ENCODE peak calls at places on chromosomes 1 and 21, in ten cellular contexts. One of them, this sample, is unnamed.

GRCh38 chr1:87179851-87180519 is 148.7 kb upstream of the LMO4 start:
- DNase-seq in AG04450: no peak
- DNase-seq in upper lobe of right lung: no peak
- DNase-seq in fibroblast of lung: no peak
- DNase-seq in NB4: peak; percentile 84
- DNase-seq in astrocyte of the spinal cord: no peak
- DNase-seq in GM06990: no peak
- DNase-seq in MG63: no peak
- DNase-seq in PC-9: no peak
- DNase-seq in fibroblast of the aortic adventitia: no peak
- DNase-seq in this sample: no peak

GRCh38 chr21:36735724-36736310 is 36.9 kb downstream of the SIM2 start:
- DNase-seq in AG04450: no peak
- DNase-seq in upper lobe of right lung: no peak
- DNase-seq in fibroblast of lung: no peak
- DNase-seq in NB4: no peak
- DNase-seq in astrocyte of the spinal cord: no peak
- DNase-seq in GM06990: no peak
- DNase-seq in MG63: no peak
- DNase-seq in PC-9: no peak
- DNase-seq in fibroblast of the aortic adventitia: no peak
- DNase-seq in this sample: no peak

GRCh38 chr1:22978299-22978698 is 5.6 kb upstream of the LACTBL1 start:
- DNase-seq in AG04450: peak; percentile 36
- DNase-seq in upper lobe of right lung: no peak
- DNase-seq in fibroblast of lung: peak; percentile 51
- DNase-seq in NB4: no peak
- DNase-seq in astrocyte of the spinal cord: peak; percentile 34
- DNase-seq in GM06990: no peak
- DNase-seq in MG63: peak; percentile 46
- DNase-seq in PC-9: peak; percentile 74
- DNase-seq in fibroblast of the aortic adventitia: peak; percentile 20
- DNase-seq in this sample: no peak

GRCh38 chr1:14852301-14852700 is 253.8 kb downstream of the KAZN start:
- DNase-seq in AG04450: no peak
- DNase-seq in upper lobe of right lung: no peak
- DNase-seq in fibroblast of lung: no peak
- DNase-seq in NB4: no peak
- DNase-seq in astrocyte of the spinal cord: no peak
- DNase-seq in GM06990: no peak
- DNase-seq in MG63: no peak
- DNase-seq in PC-9: no peak
- DNase-seq in fibroblast of the aortic adventitia: no peak
- DNase-seq in this sample: no peak

GRCh38 chr1:57091642-57092041 is 125.8 kb upstream of the C8B start:
- DNase-seq in AG04450: no peak
- DNase-seq in upper lobe of right lung: no peak
- DNase-seq in fibroblast of lung: no peak
- DNase-seq in NB4: no peak
- DNase-seq in astrocyte of the spinal cord: no peak
- DNase-seq in GM06990: no peak
- DNase-seq in MG63: no peak
- DNase-seq in PC-9: no peak
- DNase-seq in fibroblast of the aortic adventitia: no peak
- DNase-seq in this sample: no peak

GRCh38 chr1:173946380-173946921 is 29.3 kb upstream of the SERPINC1 start:
- DNase-seq in AG04450: no peak
- DNase-seq in upper lobe of right lung: no peak
- DNase-seq in fibroblast of lung: no peak
- DNase-seq in NB4: no peak
- DNase-seq in astrocyte of the spinal cord: no peak
- DNase-seq in GM06990: no peak
- DNase-seq in MG63: no peak
- DNase-seq in PC-9: no peak
- DNase-seq in fibroblast of the aortic adventitia: no peak
- DNase-seq in this sample: no peak

GRCh38 chr1:22472596-22472995 is 20.9 kb downstream of the ZBTB40 start:
- DNase-seq in AG04450: no peak
- DNase-seq in upper lobe of right lung: no peak
- DNase-seq in fibroblast of lung: no peak
- DNase-seq in NB4: no peak
- DNase-seq in astrocyte of the spinal cord: no peak
- DNase-seq in GM06990: no peak
- DNase-seq in MG63: peak; percentile 25
- DNase-seq in PC-9: no peak
- DNase-seq in fibroblast of the aortic adventitia: peak; percentile 70
- DNase-seq in this sample: no peak

GRCh38 chr21:42311816-42312625 is 3.2 kb downstream of the TFF3 start:
- DNase-seq in AG04450: no peak
- DNase-seq in upper lobe of right lung: no peak
- DNase-seq in fibroblast of lung: no peak
- DNase-seq in NB4: no peak
- DNase-seq in astrocyte of the spinal cord: no peak
- DNase-seq in GM06990: no peak
- DNase-seq in MG63: no peak
- DNase-seq in PC-9: no peak
- DNase-seq in fibroblast of the aortic adventitia: no peak
- DNase-seq in this sample: no peak

GRCh38 chr1:42282024-42282579 is 52.9 kb downstream of the FOXJ3 start:
- DNase-seq in AG04450: peak; percentile 33
- DNase-seq in upper lobe of right lung: no peak
- DNase-seq in fibroblast of lung: peak; percentile 45
- DNase-seq in NB4: no peak
- DNase-seq in astrocyte of the spinal cord: peak; percentile 15
- DNase-seq in GM06990: no peak
- DNase-seq in MG63: no peak
- DNase-seq in PC-9: peak; percentile 42
- DNase-seq in fibroblast of the aortic adventitia: peak; percentile 65
- DNase-seq in this sample: no peak

GRCh38 chr1:7218210-7218832 is 433.1 kb downstream of the CAMTA1 start:
- DNase-seq in AG04450: no peak
- DNase-seq in upper lobe of right lung: no peak
- DNase-seq in fibroblast of lung: peak; percentile 67
- DNase-seq in NB4: peak; percentile 60
- DNase-seq in astrocyte of the spinal cord: peak; percentile 54
- DNase-seq in GM06990: no peak
- DNase-seq in MG63: peak; percentile 21
- DNase-seq in PC-9: peak; percentile 36
- DNase-seq in fibroblast of the aortic adventitia: peak; percentile 44
- DNase-seq in this sample: no peak

GRCh38 chr1:240091614-240092300 is at the start of gene FMN2:
- DNase-seq in AG04450: no peak
- DNase-seq in upper lobe of right lung: no peak
- DNase-seq in fibroblast of lung: no peak
- DNase-seq in NB4: no peak
- DNase-seq in astrocyte of the spinal cord: peak; percentile 55
- DNase-seq in GM06990: no peak
- DNase-seq in MG63: peak; percentile 92
- DNase-seq in PC-9: no peak
- DNase-seq in fibroblast of the aortic adventitia: peak; percentile 55
- DNase-seq in this sample: no peak

GRCh38 chr1:2528016-2528415 is 1.6 kb upstream of the PANK4 start:
- DNase-seq in AG04450: no peak
- DNase-seq in upper lobe of right lung: no peak
- DNase-seq in fibroblast of lung: no peak
- DNase-seq in NB4: no peak
- DNase-seq in astrocyte of the spinal cord: no peak
- DNase-seq in GM06990: no peak
- DNase-seq in MG63: peak; percentile 59
- DNase-seq in PC-9: no peak
- DNase-seq in fibroblast of the aortic adventitia: no peak
- DNase-seq in this sample: peak; percentile 77

GRCh38 chr1:2529776-2530500 is at the start of gene HES5:
- DNase-seq in AG04450: no peak
- DNase-seq in upper lobe of right lung: no peak
- DNase-seq in fibroblast of lung: no peak
- DNase-seq in NB4: no peak
- DNase-seq in astrocyte of the spinal cord: no peak
- DNase-seq in GM06990: no peak
- DNase-seq in MG63: no peak
- DNase-seq in PC-9: no peak
- DNase-seq in fibroblast of the aortic adventitia: no peak
- DNase-seq in this sample: no peak

GRCh38 chr1:2527553-2527860 is 1.1 kb upstream of the PANK4 start:
- DNase-seq in AG04450: no peak
- DNase-seq in upper lobe of right lung: no peak
- DNase-seq in fibroblast of lung: no peak
- DNase-seq in NB4: no peak
- DNase-seq in astrocyte of the spinal cord: no peak
- DNase-seq in GM06990: no peak
- DNase-seq in MG63: no peak
- DNase-seq in PC-9: no peak
- DNase-seq in fibroblast of the aortic adventitia: no peak
- DNase-seq in this sample: no peak

GRCh38 chr1:2528966-2529750 is 905 bp downstream of the HES5 start:
- DNase-seq in AG04450: no peak
- DNase-seq in upper lobe of right lung: no peak
- DNase-seq in fibroblast of lung: no peak
- DNase-seq in NB4: peak; percentile 41
- DNase-seq in astrocyte of the spinal cord: peak; percentile 31
- DNase-seq in GM06990: no peak
- DNase-seq in MG63: no peak
- DNase-seq in PC-9: no peak
- DNase-seq in fibroblast of the aortic adventitia: no peak
- DNase-seq in this sample: no peak

DNA sequence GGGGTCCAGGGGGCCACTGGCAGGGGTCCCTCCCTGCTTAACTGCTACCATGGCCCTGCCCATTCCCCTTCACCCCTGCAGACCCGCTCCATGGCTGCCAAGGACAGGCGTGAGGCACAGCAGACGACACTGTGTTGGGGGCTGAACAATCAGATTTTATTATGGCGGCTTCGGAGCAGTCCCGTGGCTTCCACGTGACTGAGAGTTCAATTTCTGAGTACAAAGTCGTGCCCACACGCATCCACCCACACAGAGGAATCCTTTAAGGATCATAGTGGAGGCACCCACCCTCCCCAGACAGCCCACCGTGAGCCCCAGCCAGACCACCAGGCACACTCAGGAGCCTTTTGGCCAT is 1.5 kb downstream of the HES5 start:
- DNase-seq in AG04450: no peak
- DNase-seq in upper lobe of right lung: no peak
- DNase-seq in fibroblast of lung: no peak
- DNase-seq in NB4: no peak
- DNase-seq in astrocyte of the spinal cord: no peak
- DNase-seq in GM06990: no peak
- DNase-seq in MG63: no peak
- DNase-seq in PC-9: no peak
- DNase-seq in fibroblast of the aortic adventitia: no peak
- DNase-seq in this sample: no peak
- H3K4me3 ChIP-seq in AG04450: no peak overlapping the region
- H3K4me3 ChIP-seq in upper lobe of right lung: no peak overlapping the region
- H3K4me3 ChIP-seq in fibroblast of lung: no peak overlapping the region
- H3K4me3 ChIP-seq in NB4: no peak overlapping the region
- H3K4me3 ChIP-seq in astrocyte of the spinal cord: no peak overlapping the region
- H3K4me3 ChIP-seq in GM06990: no peak overlapping the region
- H3K4me3 ChIP-seq in MG63: no peak overlapping the region
- H3K4me3 ChIP-seq in PC-9: no peak overlapping the region
- H3K4me3 ChIP-seq in fibroblast of the aortic adventitia: no peak overlapping the region
- H3K4me3 ChIP-seq in this sample: peak overlapping the region; percentile 4

DNA sequence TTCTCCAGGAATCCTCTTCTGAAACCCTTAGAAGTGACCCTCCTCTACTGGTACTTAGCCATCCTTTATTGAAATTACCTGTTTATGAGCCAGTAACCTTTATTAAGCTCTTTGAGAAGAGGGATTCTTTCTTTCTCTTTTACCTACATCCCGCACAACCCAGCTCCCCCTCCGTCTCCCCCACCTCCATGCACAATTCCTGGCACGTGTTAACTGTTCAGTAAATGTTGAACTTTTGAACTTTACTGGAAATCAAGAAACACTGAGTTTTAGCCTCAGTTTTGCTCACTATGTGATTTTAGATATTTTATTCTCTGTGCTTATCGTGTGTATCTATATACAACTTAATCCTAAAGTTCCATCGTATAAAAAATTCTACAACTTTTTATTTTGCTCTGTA is 1.8 kb downstream of the TMED5 start:
- DNase-seq in AG04450: no peak
- DNase-seq in upper lobe of right lung: no peak
- DNase-seq in fibroblast of lung: peak; percentile 38
- DNase-seq in NB4: peak; percentile 14
- DNase-seq in astrocyte of the spinal cord: peak; percentile 24
- DNase-seq in GM06990: no peak
- DNase-seq in MG63: peak; percentile 12
- DNase-seq in PC-9: no peak
- DNase-seq in fibroblast of the aortic adventitia: peak; percentile 42
- DNase-seq in this sample: no peak
- H3K4me3 ChIP-seq in AG04450: peak overlapping the region; percentile 98
- H3K4me3 ChIP-seq in upper lobe of right lung: peak overlapping the region; percentile 82
- H3K4me3 ChIP-seq in fibroblast of lung: peak overlapping the region; percentile 94
- H3K4me3 ChIP-seq in NB4: peak overlapping the region; percentile 86
- H3K4me3 ChIP-seq in astrocyte of the spinal cord: peak overlapping the region; percentile 100
- H3K4me3 ChIP-seq in GM06990: peak overlapping the region; percentile 100
- H3K4me3 ChIP-seq in MG63: peak overlapping the region; percentile 82
- H3K4me3 ChIP-seq in PC-9: peak overlapping the region; percentile 86
- H3K4me3 ChIP-seq in fibroblast of the aortic adventitia: peak overlapping the region; percentile 100
- H3K4me3 ChIP-seq in this sample: peak overlapping the region; percentile 96

DNA sequence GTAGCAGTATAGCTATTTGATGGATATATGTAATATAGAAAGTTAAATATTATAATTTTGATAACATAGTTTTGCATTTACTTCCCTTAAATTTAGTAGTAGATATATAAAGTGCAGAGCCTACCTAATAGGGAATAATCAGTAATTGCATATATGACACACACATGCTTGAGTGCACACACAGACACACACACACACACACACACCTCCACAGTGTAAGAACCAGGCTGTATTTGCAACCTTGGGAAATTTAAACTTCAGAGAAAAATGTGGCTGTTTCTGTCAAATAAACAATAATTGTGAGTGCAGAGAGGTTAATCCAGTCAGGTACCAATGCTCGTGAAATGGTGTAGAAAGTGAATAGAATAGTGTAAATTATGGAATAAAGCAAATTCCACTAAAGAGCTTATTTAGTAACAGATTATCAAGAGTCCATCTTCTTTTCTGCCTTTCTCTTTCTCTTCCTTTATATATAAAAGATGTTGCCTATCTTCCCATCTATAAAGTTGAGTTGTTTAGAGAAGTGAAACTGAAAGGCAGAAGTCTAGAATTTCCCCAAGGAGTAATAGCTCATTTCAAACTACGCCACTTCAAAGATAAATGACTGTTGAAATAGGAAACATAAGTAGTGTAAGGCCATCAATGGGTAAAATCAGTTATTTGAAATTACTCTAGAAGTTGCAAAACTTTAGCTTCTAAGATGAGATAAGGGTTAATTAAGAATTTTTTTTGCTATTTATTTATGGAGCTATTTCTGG is 273.7 kb downstream of the SRGAP2C start:
- DNase-seq in AG04450: no peak
- DNase-seq in upper lobe of right lung: no peak
- DNase-seq in fibroblast of lung: peak; percentile 2
- DNase-seq in NB4: peak; percentile 86
- DNase-seq in astrocyte of the spinal cord: no peak
- DNase-seq in GM06990: peak; percentile 55
- DNase-seq in MG63: no peak
- DNase-seq in PC-9: no peak
- DNase-seq in fibroblast of the aortic adventitia: peak; percentile 28
- DNase-seq in this sample: no peak
- H3K4me3 ChIP-seq in AG04450: no peak overlapping the region
- H3K4me3 ChIP-seq in upper lobe of right lung: no peak overlapping the region
- H3K4me3 ChIP-seq in fibroblast of lung: no peak overlapping the region
- H3K4me3 ChIP-seq in NB4: no peak overlapping the region
- H3K4me3 ChIP-seq in astrocyte of the spinal cord: no peak overlapping the region
- H3K4me3 ChIP-seq in GM06990: no peak overlapping the region
- H3K4me3 ChIP-seq in MG63: no peak overlapping the region
- H3K4me3 ChIP-seq in PC-9: no peak overlapping the region
- H3K4me3 ChIP-seq in fibroblast of the aortic adventitia: no peak overlapping the region
- H3K4me3 ChIP-seq in this sample: no peak overlapping the region

GRCh38 chr1:161421456-161421855 is 53.8 kb upstream of the CFAP126 start:
- DNase-seq in AG04450: no peak
- DNase-seq in upper lobe of right lung: no peak
- DNase-seq in fibroblast of lung: no peak
- DNase-seq in NB4: no peak
- DNase-seq in astrocyte of the spinal cord: no peak
- DNase-seq in GM06990: no peak
- DNase-seq in MG63: no peak
- DNase-seq in PC-9: no peak
- DNase-seq in fibroblast of the aortic adventitia: no peak
- DNase-seq in this sample: no peak
- H3K4me3 ChIP-seq in AG04450: no peak overlapping the region
- H3K4me3 ChIP-seq in upper lobe of right lung: no peak overlapping the region
- H3K4me3 ChIP-seq in fibroblast of lung: no peak overlapping the region
- H3K4me3 ChIP-seq in NB4: no peak overlapping the region
- H3K4me3 ChIP-seq in astrocyte of the spinal cord: no peak overlapping the region
- H3K4me3 ChIP-seq in GM06990: no peak overlapping the region
- H3K4me3 ChIP-seq in MG63: peak overlapping the region; percentile 75
- H3K4me3 ChIP-seq in PC-9: peak overlapping the region; percentile 74
- H3K4me3 ChIP-seq in fibroblast of the aortic adventitia: no peak overlapping the region
- H3K4me3 ChIP-seq in this sample: no peak overlapping the region

This sample was measured in ascending aorta.